ENCODE peak calls at places on chromosome 17, in seven cellular contexts. F, Y, R, G, T, B and K are unnamed samples.

GRCh38 chr17:80032614-80033171 is 3.0 kb downstream of the TBC1D16 start:
- DNase-seq in F (no peak), R (no peak), Y (no peak), T (no peak), G (no peak), B (no peak), K (no peak)

GRCh38 chr17:81871387-81872120 is 417 bp upstream of the ARHGDIA start:
- DNase-seq in B (peak), Y (peak), F (peak), T (peak), G (peak), R (peak), K (peak)

GRCh38 chr17:32350662-32351418 is 883 bp downstream of the ZNF207 start:
- DNase-seq in T (peak), Y (peak), G (peak), B (peak), F (peak), R (peak), K (peak)

GRCh38 chr17:18896146-18896545 is 38.2 kb downstream of the PRPSAP2 start:
- DNase-seq in G (no peak), B (no peak), F (no peak), Y (no peak), T (no peak), R (no peak), K (no peak)

GRCh38 chr17:27293359-27293897 is 486 bp upstream of the WSB1 start:
- DNase-seq in G (no peak), T (no peak), B (no peak), R (no peak), F (peak), Y (no peak), K (no peak)

GRCh38 chr17:36989173-36989572 is 40.4 kb downstream of the AATF start:
- DNase-seq in B (no peak), R (no peak), F (no peak), T (no peak), Y (no peak), G (no peak), K (no peak)

GRCh38 chr17:78484300-78485159 is 92.7 kb downstream of the DNAH17 start:
- DNase-seq in T (no peak), Y (no peak), F (peak), B (peak), R (peak), G (no peak), K (peak)

GRCh38 chr17:63999680-64000531 is 1.8 kb downstream of the PRR29 start:
- DNase-seq in F (no peak), G (no peak), R (no peak), B (no peak), T (no peak), Y (no peak), K (no peak)

GRCh38 chr17:77831497-77832179 is 126.9 kb upstream of the TNRC6C start:
- DNase-seq in B (no peak), G (no peak), R (no peak), T (no peak), F (no peak), Y (peak), K (no peak)

GRCh38 chr17:78868391-78868790 is 27.8 kb upstream of the USP36 start:
- DNase-seq in Y (peak), G (no peak), F (no peak), T (no peak), B (no peak), R (no peak), K (no peak)

GRCh38 chr17:58330997-58331814 is 2.6 kb upstream of the TSPOAP1 start:
- DNase-seq in B (no peak), Y (no peak), G (no peak), T (no peak), R (peak), F (no peak), K (peak)

GRCh38 chr17:5667871-5668270 is 83.6 kb upstream of the NLRP1 start:
- DNase-seq in Y (no peak), T (no peak), R (no peak), B (no peak), F (no peak), G (peak), K (no peak)

GRCh38 chr17:28166478-28166877 is 124.0 kb downstream of the NLK start:
- DNase-seq in R (no peak), Y (no peak), T (no peak), G (no peak), F (no peak), B (no peak), K (no peak)